ENCODE peak calls at places on chromosomes 6 and 20, in four cellular contexts. One of them, this sample, is unnamed.

GRCh38 chr6:166713608-166714510 is 86.8 kb upstream of the RPS6KA2 start:
- DNase-seq in H7: no peak
- DNase-seq in mucosa of descending colon: no peak
- DNase-seq in brain microvascular endothelial cell: no peak
- DNase-seq in this sample: no peak

GRCh38 chr6:19557191-19557590 is 280.0 kb upstream of the ID4 start:
- DNase-seq in H7: no peak
- DNase-seq in mucosa of descending colon: no peak
- DNase-seq in brain microvascular endothelial cell: no peak
- DNase-seq in this sample: no peak

GRCh38 chr6:113055086-113055485 is 708.0 kb downstream of the RFPL4B start:
- DNase-seq in H7: no peak
- DNase-seq in mucosa of descending colon: no peak
- DNase-seq in brain microvascular endothelial cell: no peak
- DNase-seq in this sample: peak; percentile 8

GRCh38 chr6:44268095-44268628 is 2.1 kb upstream of the TMEM151B start:
- DNase-seq in H7: peak; percentile 87
- DNase-seq in mucosa of descending colon: peak; percentile 83
- DNase-seq in brain microvascular endothelial cell: peak; percentile 29
- DNase-seq in this sample: peak; percentile 62

GRCh38 chr6:105993769-105994521 is 92.2 kb upstream of the PRDM1 start:
- DNase-seq in H7: peak; percentile 72
- DNase-seq in mucosa of descending colon: peak; percentile 46
- DNase-seq in brain microvascular endothelial cell: no peak
- DNase-seq in this sample: no peak

GRCh38 chr6:121503633-121504032 is 68.2 kb downstream of the GJA1 start:
- DNase-seq in H7: no peak
- DNase-seq in mucosa of descending colon: no peak
- DNase-seq in brain microvascular endothelial cell: no peak
- DNase-seq in this sample: no peak

GRCh38 chr20:13348301-13349239 is 127.5 kb downstream of the ISM1 start:
- DNase-seq in H7: no peak
- DNase-seq in mucosa of descending colon: no peak
- DNase-seq in brain microvascular endothelial cell: peak; percentile 24
- DNase-seq in this sample: peak; percentile 90

GRCh38 chr6:45504947-45505346 is 127.2 kb upstream of the SUPT3H start:
- DNase-seq in H7: peak; percentile 13
- DNase-seq in mucosa of descending colon: no peak
- DNase-seq in brain microvascular endothelial cell: peak; percentile 56
- DNase-seq in this sample: peak; percentile 39

GRCh38 chr6:37783831-37784584 is 35.5 kb upstream of the ZFAND3 start:
- DNase-seq in H7: peak; percentile 77
- DNase-seq in mucosa of descending colon: peak; percentile 21
- DNase-seq in brain microvascular endothelial cell: peak; percentile 24
- DNase-seq in this sample: no peak

GRCh38 chr6:1786455-1787108 is 176.9 kb downstream of the FOXC1 start:
- DNase-seq in H7: no peak
- DNase-seq in mucosa of descending colon: no peak
- DNase-seq in brain microvascular endothelial cell: no peak
- DNase-seq in this sample: no peak

GRCh38 chr6:42781811-42782688 is at the start of gene BICRAL:
- DNase-seq in H7: peak; percentile 89
- DNase-seq in mucosa of descending colon: peak; percentile 75
- DNase-seq in brain microvascular endothelial cell: peak; percentile 58
- DNase-seq in this sample: peak; percentile 70

GRCh38 chr6:78835817-78836216 is 31.5 kb upstream of the IRAK1BP1 start:
- DNase-seq in H7: no peak
- DNase-seq in mucosa of descending colon: no peak
- DNase-seq in brain microvascular endothelial cell: no peak
- DNase-seq in this sample: no peak

GRCh38 chr20:36491901-36492617 is 49.3 kb upstream of the MYL9 start:
- DNase-seq in H7: no peak
- DNase-seq in mucosa of descending colon: peak; percentile 38
- DNase-seq in brain microvascular endothelial cell: no peak
- DNase-seq in this sample: peak; percentile 50

GRCh38 chr20:50085481-50086365 is 27.2 kb downstream of the UBE2V1 start:
- DNase-seq in H7: peak; percentile 86
- DNase-seq in mucosa of descending colon: peak; percentile 37
- DNase-seq in brain microvascular endothelial cell: peak; percentile 49
- DNase-seq in this sample: peak; percentile 17

GRCh38 chr6:85920782-85921181 is 278.1 kb upstream of the SYNCRIP start:
- DNase-seq in H7: no peak
- DNase-seq in mucosa of descending colon: no peak
- DNase-seq in brain microvascular endothelial cell: no peak
- DNase-seq in this sample: no peak

GRCh38 chr6:63975685-63976084 is 340.1 kb downstream of the PHF3 start:
- DNase-seq in H7: no peak
- DNase-seq in mucosa of descending colon: no peak
- DNase-seq in brain microvascular endothelial cell: no peak
- DNase-seq in this sample: no peak

GRCh38 chr6:158894192-158894591 is 75.0 kb upstream of the EZR start:
- DNase-seq in H7: peak; percentile 69
- DNase-seq in mucosa of descending colon: no peak
- DNase-seq in brain microvascular endothelial cell: peak; percentile 83
- DNase-seq in this sample: peak; percentile 35

GRCh38 chr6:150932976-150933375 is 67.5 kb downstream of the MTHFD1L start:
- DNase-seq in H7: no peak
- DNase-seq in mucosa of descending colon: no peak
- DNase-seq in brain microvascular endothelial cell: no peak
- DNase-seq in this sample: no peak

GRCh38 chr6:167856999-167857660 is 30.4 kb downstream of the AFDN start:
- DNase-seq in H7: no peak
- DNase-seq in mucosa of descending colon: no peak
- DNase-seq in brain microvascular endothelial cell: peak; percentile 65
- DNase-seq in this sample: no peak

GRCh38 chr20:56779452-56780143 is 150.5 kb downstream of the TFAP2C start:
- DNase-seq in H7: peak; percentile 62
- DNase-seq in mucosa of descending colon: no peak
- DNase-seq in brain microvascular endothelial cell: no peak
- DNase-seq in this sample: no peak

GRCh38 chr6:149510793-149511512 is 26.1 kb upstream of the ZC3H12D start:
- DNase-seq in H7: no peak
- DNase-seq in mucosa of descending colon: no peak
- DNase-seq in brain microvascular endothelial cell: no peak
- DNase-seq in this sample: no peak

GRCh38 chr6:133040025-133040838 is 200.9 kb upstream of the EYA4 start:
- DNase-seq in H7: peak; percentile 12
- DNase-seq in mucosa of descending colon: peak; percentile 2
- DNase-seq in brain microvascular endothelial cell: peak; percentile 38
- DNase-seq in this sample: no peak

GRCh38 chr6:111975501-111975900 is 78.4 kb upstream of the CCN6 start:
- DNase-seq in H7: no peak
- DNase-seq in mucosa of descending colon: no peak
- DNase-seq in brain microvascular endothelial cell: no peak
- DNase-seq in this sample: no peak

GRCh38 chr6:79784013-79784753 is 153.1 kb downstream of the SH3BGRL2 start:
- DNase-seq in H7: no peak
- DNase-seq in mucosa of descending colon: no peak
- DNase-seq in brain microvascular endothelial cell: no peak
- DNase-seq in this sample: no peak

GRCh38 chr6:45592991-45593390 is 215.3 kb upstream of the SUPT3H start:
- DNase-seq in H7: no peak
- DNase-seq in mucosa of descending colon: no peak
- DNase-seq in brain microvascular endothelial cell: no peak
- DNase-seq in this sample: no peak

GRCh38 chr6:2839195-2839981 is 2.3 kb downstream of the SERPINB1 start:
- DNase-seq in H7: no peak
- DNase-seq in mucosa of descending colon: peak; percentile 66
- DNase-seq in brain microvascular endothelial cell: peak; percentile 49
- DNase-seq in this sample: no peak
- H3K4me3 ChIP-seq in H7: no peak overlapping the region
- H3K4me3 ChIP-seq in mucosa of descending colon: peak overlapping the region; percentile 0
- H3K4me3 ChIP-seq in brain microvascular endothelial cell: no peak overlapping the region
- H3K4me3 ChIP-seq in this sample: no peak overlapping the region

DNA sequence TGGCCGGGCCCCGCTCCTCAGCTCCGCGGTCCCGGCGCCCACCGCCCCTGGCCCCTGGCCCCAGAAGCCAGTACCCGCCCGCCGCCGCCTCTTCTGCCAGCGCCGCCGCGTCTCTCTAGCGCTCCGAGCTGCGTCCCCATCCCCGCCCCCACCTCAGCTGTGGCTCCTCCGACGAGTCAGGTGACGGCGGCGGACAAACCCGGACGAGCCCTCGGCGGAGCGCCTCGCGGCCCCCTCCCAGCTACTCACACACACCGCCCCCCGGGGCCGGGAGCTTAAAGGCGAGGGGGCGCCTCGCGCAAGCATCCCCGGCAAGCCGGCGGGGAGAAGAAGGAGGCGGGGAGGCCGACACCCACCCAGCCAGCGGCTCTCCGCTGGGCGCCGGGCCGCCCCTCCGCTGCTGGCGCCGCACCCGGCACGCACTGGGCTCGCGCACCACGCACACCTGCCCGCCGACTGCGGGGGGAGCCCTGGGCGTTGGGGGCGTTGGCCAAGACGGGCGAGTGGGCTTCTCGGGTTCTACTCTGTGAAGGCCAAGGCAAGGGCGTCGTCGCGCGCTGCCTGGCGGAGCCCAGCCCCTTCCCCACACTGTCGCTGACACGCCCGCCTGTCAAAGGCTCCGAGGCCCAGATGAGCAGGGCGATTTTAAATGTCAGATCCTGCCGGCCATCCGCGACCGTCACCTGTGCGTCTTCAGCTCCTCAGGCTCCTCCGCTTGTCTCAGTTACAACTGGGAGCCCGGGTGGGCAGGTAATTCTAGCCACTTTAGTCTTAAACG is at the start of gene SNAP91:
- DNase-seq in H7: peak; percentile 83
- DNase-seq in mucosa of descending colon: no peak
- DNase-seq in brain microvascular endothelial cell: no peak
- DNase-seq in this sample: peak; percentile 28
- H3K4me3 ChIP-seq in H7: peak within 1 kb of the TSS; percentile 59
- H3K4me3 ChIP-seq in mucosa of descending colon: no peak within 1 kb of the TSS
- H3K4me3 ChIP-seq in brain microvascular endothelial cell: peak within 1 kb of the TSS; percentile 50
- H3K4me3 ChIP-seq in this sample: peak within 1 kb of the TSS; percentile 45

GRCh38 chr20:62642666-62643520 is 590 bp downstream of the SLCO4A1 start:
- DNase-seq in H7: peak; percentile 90
- DNase-seq in mucosa of descending colon: peak; percentile 59
- DNase-seq in brain microvascular endothelial cell: no peak
- DNase-seq in this sample: peak; percentile 58

GRCh38 chr20:62645613-62646012 is 3.3 kb downstream of the SLCO4A1 start:
- DNase-seq in H7: no peak
- DNase-seq in mucosa of descending colon: no peak
- DNase-seq in brain microvascular endothelial cell: no peak
- DNase-seq in this sample: no peak

GRCh38 chr20:62643521-62644043 is 1.3 kb downstream of the SLCO4A1 start:
- DNase-seq in H7: no peak
- DNase-seq in mucosa of descending colon: no peak
- DNase-seq in brain microvascular endothelial cell: no peak
- DNase-seq in this sample: no peak

GRCh38 chr20:62644802-62645496 is 2.6 kb downstream of the SLCO4A1 start:
- DNase-seq in H7: no peak
- DNase-seq in mucosa of descending colon: peak; percentile 79
- DNase-seq in brain microvascular endothelial cell: no peak
- DNase-seq in this sample: no peak

GRCh38 chr20:62644044-62644795 is 1.9 kb downstream of the SLCO4A1 start:
- DNase-seq in H7: no peak
- DNase-seq in mucosa of descending colon: peak; percentile 76
- DNase-seq in brain microvascular endothelial cell: no peak
- DNase-seq in this sample: no peak
- H3K4me3 ChIP-seq in H7: no peak overlapping the region
- H3K4me3 ChIP-seq in mucosa of descending colon: no peak overlapping the region
- H3K4me3 ChIP-seq in brain microvascular endothelial cell: no peak overlapping the region
- H3K4me3 ChIP-seq in this sample: peak overlapping the region; percentile 77

DNA sequence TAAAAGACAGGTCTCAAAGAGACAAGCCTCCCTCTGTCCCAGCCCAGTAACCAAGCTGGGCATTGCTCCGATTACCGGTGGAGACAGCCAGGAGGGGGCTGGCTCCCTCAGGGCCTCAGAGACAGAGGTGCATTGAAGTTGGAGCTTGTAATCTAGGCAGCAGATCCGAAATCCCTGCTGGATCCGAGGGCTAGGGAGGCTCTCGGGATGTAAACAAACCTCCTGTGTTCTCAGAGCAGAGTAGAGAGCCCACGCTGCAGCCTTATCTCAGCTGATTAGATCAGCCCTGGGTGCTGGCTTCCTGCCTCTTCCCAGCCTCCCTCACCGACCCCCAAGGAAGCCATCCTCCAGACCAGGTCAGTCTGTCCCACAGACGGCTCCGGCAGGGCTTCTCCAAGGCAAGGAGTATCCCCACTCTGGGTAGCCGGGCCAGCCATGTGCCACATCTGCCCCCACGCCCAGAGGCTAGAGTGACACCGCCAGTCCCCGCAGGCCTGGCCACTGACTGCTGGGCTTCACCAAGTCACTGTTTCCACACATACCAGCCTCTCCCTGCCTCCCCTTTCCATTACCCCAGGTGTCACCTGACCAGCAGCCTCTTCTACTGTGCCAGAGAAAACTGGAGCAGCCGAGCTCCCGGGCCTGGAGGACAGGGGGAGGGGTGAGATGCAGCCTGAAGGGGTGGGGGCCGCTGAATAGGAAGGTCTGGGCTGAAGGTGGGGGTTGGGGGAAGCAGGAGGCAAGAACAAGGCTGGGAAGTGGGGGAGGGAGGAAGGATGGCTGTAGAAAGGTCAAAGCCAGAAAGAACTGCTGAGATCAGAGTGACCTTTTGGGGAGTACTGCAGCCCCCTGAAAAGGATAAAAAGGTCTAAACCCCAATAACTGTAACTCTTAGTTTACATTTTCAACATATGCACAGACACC is 6.0 kb downstream of the SDC4 start:
- DNase-seq in H7: peak; percentile 91
- DNase-seq in mucosa of descending colon: peak; percentile 58
- DNase-seq in brain microvascular endothelial cell: no peak
- DNase-seq in this sample: no peak
- H3K4me3 ChIP-seq in H7: peak overlapping the region; percentile 0
- H3K4me3 ChIP-seq in mucosa of descending colon: no peak overlapping the region
- H3K4me3 ChIP-seq in brain microvascular endothelial cell: peak overlapping the region; percentile 26
- H3K4me3 ChIP-seq in this sample: no peak overlapping the region

GRCh38 chr6:53172468-53172803 is 23.8 kb upstream of the GCM1 start:
- DNase-seq in H7: no peak
- DNase-seq in mucosa of descending colon: no peak
- DNase-seq in brain microvascular endothelial cell: no peak
- DNase-seq in this sample: no peak
- H3K4me3 ChIP-seq in H7: no peak overlapping the region
- H3K4me3 ChIP-seq in mucosa of descending colon: no peak overlapping the region
- H3K4me3 ChIP-seq in brain microvascular endothelial cell: no peak overlapping the region
- H3K4me3 ChIP-seq in this sample: no peak overlapping the region

DNA sequence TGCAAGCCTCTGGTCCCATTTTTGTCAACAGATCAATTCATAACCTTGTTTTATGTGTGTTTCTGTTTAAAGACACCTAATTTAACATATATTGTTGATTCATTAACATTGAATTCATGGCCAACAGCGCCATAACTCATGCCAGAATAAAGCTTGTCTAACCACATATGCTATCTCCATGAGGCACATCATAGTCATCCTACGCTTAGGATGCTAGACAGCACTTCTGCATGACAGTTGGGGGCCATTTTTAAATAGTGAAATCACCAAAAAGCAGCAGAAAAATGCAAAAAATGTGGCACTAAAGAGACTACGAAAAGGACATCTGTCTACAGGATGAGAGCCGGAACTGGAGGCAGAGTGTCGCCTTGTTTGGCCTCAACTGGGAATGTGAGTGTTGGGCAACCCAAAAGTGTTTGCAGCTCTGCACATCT is 37.9 kb downstream of the TRAM2 start:
- DNase-seq in H7: no peak
- DNase-seq in mucosa of descending colon: no peak
- DNase-seq in brain microvascular endothelial cell: peak; percentile 62
- DNase-seq in this sample: peak; percentile 75
- H3K4me3 ChIP-seq in H7: no peak overlapping the region
- H3K4me3 ChIP-seq in mucosa of descending colon: no peak overlapping the region
- H3K4me3 ChIP-seq in brain microvascular endothelial cell: no peak overlapping the region
- H3K4me3 ChIP-seq in this sample: no peak overlapping the region